ENCODE peak calls at places on chromosomes 5 and 9, in four cellular contexts. One of them, this sample, is unnamed.
A peak's percentile ranks its signal among the peaks of the same experiment; 100 is the strongest.

GRCh38 chr5:6638236-6638635 is 5.0 kb downstream of the SRD5A1 start:
- DNase-seq in H9: no peak
- DNase-seq in H1: no peak
- DNase-seq in IMR-90: no peak
- DNase-seq in this sample: no peak

GRCh38 chr9:126424511-126424910 is 97.9 kb downstream of the MVB12B start:
- DNase-seq in H9: no peak
- DNase-seq in IMR-90: no peak
- DNase-seq in H1: no peak
- DNase-seq in this sample: no peak

GRCh38 chr9:115884846-115885245 is 268.7 kb upstream of the PAPPA start:
- DNase-seq in H1: no peak
- DNase-seq in IMR-90: peak; percentile 7
- DNase-seq in H9: no peak
- DNase-seq in this sample: no peak

GRCh38 chr5:59007460-59008063 is 424.7 kb downstream of the RAB3C start:
- DNase-seq in H9: no peak
- DNase-seq in IMR-90: peak; percentile 39
- DNase-seq in H1: no peak
- DNase-seq in this sample: peak; percentile 31

GRCh38 chr9:96852676-96853075 is 1.6 kb downstream of the ZNF782 start:
- DNase-seq in H1: no peak
- DNase-seq in IMR-90: peak; percentile 10
- DNase-seq in H9: no peak
- DNase-seq in this sample: no peak

GRCh38 chr5:119274767-119275130 is 81.1 kb upstream of the TNFAIP8 start:
- DNase-seq in H1: no peak
- DNase-seq in IMR-90: peak; percentile 88
- DNase-seq in H9: no peak
- DNase-seq in this sample: peak; percentile 36

GRCh38 chr9:87959916-87960581 is 14.3 kb downstream of the CDK20 start:
- DNase-seq in H9: no peak
- DNase-seq in IMR-90: peak; percentile 83
- DNase-seq in H1: no peak
- DNase-seq in this sample: peak; percentile 47

GRCh38 chr9:20658677-20659473 is 25.2 kb upstream of the FOCAD start:
- DNase-seq in H1: no peak
- DNase-seq in IMR-90: no peak
- DNase-seq in H9: no peak
- DNase-seq in this sample: peak; percentile 60

GRCh38 chr9:72883867-72884266 is 69.0 kb downstream of the ALDH1A1 start:
- DNase-seq in H9: no peak
- DNase-seq in IMR-90: no peak
- DNase-seq in H1: no peak
- DNase-seq in this sample: no peak

GRCh38 chr9:88477300-88477751 is 57.7 kb upstream of the NXNL2 start:
- DNase-seq in IMR-90: peak; percentile 99
- DNase-seq in H1: no peak
- DNase-seq in H9: no peak
- DNase-seq in this sample: no peak

GRCh38 chr9:38175423-38175822 is 106.4 kb upstream of the SHB start:
- DNase-seq in H9: no peak
- DNase-seq in IMR-90: no peak
- DNase-seq in H1: no peak
- DNase-seq in this sample: no peak

GRCh38 chr9:34556231-34556525 is 33.3 kb downstream of the CNTFR start:
- DNase-seq in H9: no peak
- DNase-seq in IMR-90: no peak
- DNase-seq in H1: no peak
- DNase-seq in this sample: no peak

GRCh38 chr5:153350192-153350883 is 140.1 kb upstream of the GRIA1 start:
- DNase-seq in H9: peak; percentile 61
- DNase-seq in H1: peak; percentile 50
- DNase-seq in IMR-90: no peak
- DNase-seq in this sample: peak; percentile 31
- H3K27ac ChIP-seq in H9: no peak overlapping the region
- H3K27ac ChIP-seq in H1: no peak overlapping the region
- H3K27ac ChIP-seq in IMR-90: no peak overlapping the region
- H3K27ac ChIP-seq in this sample: no peak overlapping the region

GRCh38 chr9:31486630-31487029 is 897.8 kb upstream of the ACO1 start:
- DNase-seq in H1: no peak
- DNase-seq in H9: no peak
- DNase-seq in IMR-90: no peak
- DNase-seq in this sample: peak; percentile 57
- H3K56ac ChIP-seq in H1: no peak overlapping the region
- H3K56ac ChIP-seq in H9: no peak overlapping the region
- H3K56ac ChIP-seq in IMR-90: no peak overlapping the region
- H3K56ac ChIP-seq in this sample: no peak overlapping the region

DNA sequence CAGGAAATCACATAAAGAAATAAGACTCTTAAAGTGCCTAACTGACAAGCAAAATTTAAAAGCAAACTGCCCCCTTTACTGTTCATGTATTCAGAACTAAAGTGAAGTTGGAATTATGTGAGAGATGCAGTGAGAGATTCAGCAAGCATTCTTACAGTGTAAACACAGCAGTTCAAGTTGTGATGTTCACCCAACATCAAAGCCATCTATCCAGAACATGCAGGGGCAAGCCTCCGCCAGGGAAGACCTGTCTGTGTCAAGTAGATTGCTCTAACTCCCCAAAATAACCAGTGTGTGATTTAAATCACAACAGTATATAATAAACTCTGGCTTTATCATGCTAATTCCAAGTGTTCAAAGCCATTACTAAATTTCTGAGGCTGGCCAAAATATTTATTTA is 233.3 kb downstream of the BNC2 start:
- DNase-seq in IMR-90: peak; percentile 74
- DNase-seq in H9: no peak
- DNase-seq in H1: no peak
- DNase-seq in this sample: no peak
- H3K27ac ChIP-seq in IMR-90: peak overlapping the region; percentile 84
- H3K27ac ChIP-seq in H9: no peak overlapping the region
- H3K27ac ChIP-seq in H1: no peak overlapping the region
- H3K27ac ChIP-seq in this sample: no peak overlapping the region

GRCh38 chr5:93010037-93010436 is 571.0 kb downstream of the NR2F1-AS1 start:
- DNase-seq in IMR-90: no peak
- DNase-seq in H9: no peak
- DNase-seq in H1: no peak
- DNase-seq in this sample: no peak
- H3K56ac ChIP-seq in IMR-90: no peak overlapping the region
- H3K56ac ChIP-seq in H9: no peak overlapping the region
- H3K56ac ChIP-seq in H1: no peak overlapping the region
- H3K56ac ChIP-seq in this sample: no peak overlapping the region

GRCh38 chr5:132267166-132267739 is 9.8 kb downstream of the PDLIM4 start:
- DNase-seq in H1: peak; percentile 24
- DNase-seq in H9: no peak
- DNase-seq in IMR-90: no peak
- DNase-seq in this sample: no peak

GRCh38 chr5:132265336-132266030 is 8.0 kb downstream of the PDLIM4 start:
- DNase-seq in H1: no peak
- DNase-seq in IMR-90: peak; percentile 96
- DNase-seq in H9: peak; percentile 28
- DNase-seq in this sample: peak; percentile 87

GRCh38 chr5:132266031-132266835 is 8.7 kb downstream of the PDLIM4 start:
- DNase-seq in IMR-90: no peak
- DNase-seq in H9: no peak
- DNase-seq in H1: peak; percentile 38
- DNase-seq in this sample: no peak

GRCh38 chr5:132267931-132268501 is 10.5 kb downstream of the PDLIM4 start:
- DNase-seq in H1: peak; percentile 41
- DNase-seq in IMR-90: no peak
- DNase-seq in H9: peak; percentile 14
- DNase-seq in this sample: no peak

GRCh38 chr5:132266836-132267160 is 9.3 kb downstream of the PDLIM4 start:
- DNase-seq in IMR-90: no peak
- DNase-seq in H1: peak; percentile 29
- DNase-seq in H9: no peak
- DNase-seq in this sample: no peak
- H3K27ac ChIP-seq in IMR-90: no peak overlapping the region
- H3K27ac ChIP-seq in H1: no peak overlapping the region
- H3K27ac ChIP-seq in H9: no peak overlapping the region
- H3K27ac ChIP-seq in this sample: no peak overlapping the region

GRCh38 chr5:103389362-103389761 is 130.8 kb downstream of the MACIR start:
- DNase-seq in IMR-90: no peak
- DNase-seq in H9: no peak
- DNase-seq in H1: no peak
- DNase-seq in this sample: peak; percentile 22
- H3K56ac ChIP-seq in IMR-90: no peak overlapping the region
- H3K56ac ChIP-seq in H9: no peak overlapping the region
- H3K56ac ChIP-seq in H1: no peak overlapping the region
- H3K56ac ChIP-seq in this sample: no peak overlapping the region

GRCh38 chr9:129469188-129469987 is 151.5 kb downstream of the C9orf50 start:
- DNase-seq in H1: no peak
- DNase-seq in H9: peak; percentile 69
- DNase-seq in IMR-90: no peak
- DNase-seq in this sample: peak; percentile 92
- H3K27ac ChIP-seq in H1: no peak overlapping the region
- H3K27ac ChIP-seq in H9: no peak overlapping the region
- H3K27ac ChIP-seq in IMR-90: no peak overlapping the region
- H3K27ac ChIP-seq in this sample: no peak overlapping the region

GRCh38 chr9:90903731-90904422 is 102.3 kb downstream of the SYK start:
- DNase-seq in H9: no peak
- DNase-seq in H1: no peak
- DNase-seq in IMR-90: no peak
- DNase-seq in this sample: no peak

GRCh38 chr9:90907056-90907445 is 105.4 kb downstream of the SYK start:
- DNase-seq in H9: no peak
- DNase-seq in IMR-90: no peak
- DNase-seq in H1: no peak
- DNase-seq in this sample: no peak

GRCh38 chr9:90906316-90907055 is 104.9 kb downstream of the SYK start:
- DNase-seq in H9: no peak
- DNase-seq in H1: no peak
- DNase-seq in IMR-90: peak; percentile 37
- DNase-seq in this sample: no peak

GRCh38 chr9:90905079-90905478 is 103.5 kb downstream of the SYK start:
- DNase-seq in H9: no peak
- DNase-seq in H1: no peak
- DNase-seq in IMR-90: no peak
- DNase-seq in this sample: peak; percentile 28

DNA sequence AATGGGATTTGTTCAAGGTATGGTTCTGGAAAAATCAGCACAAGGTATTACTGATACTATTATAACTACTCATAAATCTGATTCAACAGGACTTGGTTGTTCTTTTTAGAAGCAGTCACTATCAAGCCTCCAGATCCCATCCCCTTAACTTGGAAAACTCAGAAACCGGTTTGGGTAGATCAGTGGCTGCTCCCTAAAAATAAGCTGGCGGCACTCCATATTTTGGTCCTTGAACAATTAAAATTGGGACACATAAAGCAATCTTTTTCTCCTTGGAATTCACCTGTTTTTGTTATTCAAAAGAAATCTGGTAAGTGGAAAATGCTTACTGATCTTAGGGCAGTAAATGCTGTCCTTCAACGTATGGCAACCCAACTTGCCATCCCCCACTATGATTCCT is 104.2 kb downstream of the SYK start:
- DNase-seq in H9: no peak
- DNase-seq in H1: no peak
- DNase-seq in IMR-90: no peak
- DNase-seq in this sample: no peak
- H3K56ac ChIP-seq in H9: no peak overlapping the region
- H3K56ac ChIP-seq in H1: no peak overlapping the region
- H3K56ac ChIP-seq in IMR-90: no peak overlapping the region
- H3K56ac ChIP-seq in this sample: no peak overlapping the region